ENCODE peak calls at places on chromosome 13, in four cellular contexts. O is T-helper 17 cell, R is hypothalamus, W is aorta. F is an unnamed sample.

GRCh38 chr13:34942732-34943674 is 933 bp downstream of the NBEA start:
- DNase-seq in O (peak), R (peak), W (peak), F (no peak)

GRCh38 chr13:113029487-113030258 is 60.7 kb downstream of the MCF2L start:
- DNase-seq in O (peak), R (peak), W (no peak), F (no peak)

GRCh38 chr13:20709369-20709768 is 5.9 kb downstream of the IL17D start:
- DNase-seq in O (no peak), R (no peak), W (no peak), F (no peak)

GRCh38 chr13:98349731-98350305 is 172.7 kb upstream of the RNF113B start:
- DNase-seq in O (no peak), R (no peak), W (no peak), F (no peak)

GRCh38 chr13:98393873-98394272 is 183.0 kb downstream of the STK24 start:
- DNase-seq in O (no peak), R (peak), W (no peak), F (no peak)

GRCh38 chr13:30038884-30039283 is 188.5 kb upstream of the UBL3 start:
- DNase-seq in O (no peak), R (no peak), W (no peak), F (peak)

GRCh38 chr13:92572190-92572589 is 654.4 kb upstream of the GPC6 start:
- DNase-seq in O (no peak), R (no peak), W (no peak), F (no peak)

GRCh38 chr13:54356849-54357248 is 1328.2 kb downstream of the OLFM4 start:
- DNase-seq in O (no peak), R (no peak), W (no peak), F (no peak)

GRCh38 chr13:60229708-60230272 is 66.1 kb upstream of the DIAPH3 start:
- DNase-seq in O (no peak), R (no peak), W (no peak), F (peak)

GRCh38 chr13:48201044-48201443 is 32.0 kb upstream of the ITM2B start:
- DNase-seq in O (no peak), R (no peak), W (no peak), F (no peak)

GRCh38 chr13:104641309-104641708 is 1575.1 kb upstream of the SLC10A2 start:
- DNase-seq in O (no peak), R (no peak), W (no peak), F (no peak)

GRCh38 chr13:66210677-66211076 is 1019.5 kb downstream of the PCDH9 start:
- DNase-seq in O (no peak), R (no peak), W (no peak), F (peak)

GRCh38 chr13:77595166-77595810 is 59.8 kb downstream of the SCEL start:
- DNase-seq in O (no peak), R (no peak), W (no peak), F (no peak)

GRCh38 chr13:27919934-27920676 is at the start of gene PDX1:
- DNase-seq in O (no peak), R (no peak), W (no peak), F (no peak)

GRCh38 chr13:39855236-39855635 is 199.8 kb downstream of the COG6 start:
- DNase-seq in O (no peak), R (no peak), W (no peak), F (peak)

GRCh38 chr13:36288794-36289391 is 8.7 kb downstream of the CCDC169 start:
- DNase-seq in O (no peak), R (no peak), W (no peak), F (no peak)

GRCh38 chr13:101452519-101453485 is at the start of gene ITGBL1:
- DNase-seq in O (no peak), R (peak), W (peak), F (peak)

GRCh38 chr13:114146173-114146572 is 13.8 kb upstream of the RASA3 start:
- DNase-seq in O (no peak), R (no peak), W (no peak), F (no peak)

GRCh38 chr13:80413611-80414010 is 72.7 kb upstream of the SPRY2 start:
- DNase-seq in O (no peak), R (no peak), W (no peak), F (no peak)

GRCh38 chr13:45518525-45519235 is 53.9 kb downstream of the COG3 start:
- DNase-seq in O (no peak), R (no peak), W (no peak), F (peak)

GRCh38 chr13:39023316-39023715 is 14.6 kb downstream of the PROSER1 start:
- DNase-seq in O (no peak), R (no peak), W (no peak), F (peak)

GRCh38 chr13:98890186-98890585 is 87.7 kb downstream of the DOCK9 start:
- DNase-seq in O (no peak), R (no peak), W (no peak), F (peak)

GRCh38 chr13:32638739-32639138 is 52.5 kb downstream of the PDS5B start:
- DNase-seq in O (no peak), R (no peak), W (no peak), F (no peak)

GRCh38 chr13:99425485-99426341 is 75.6 kb upstream of the TM9SF2 start:
- DNase-seq in O (no peak), R (no peak), W (no peak), F (no peak)

GRCh38 chr13:110913322-110913721 is 1.5 kb downstream of the ANKRD10 start:
- DNase-seq in O (no peak), R (no peak), W (no peak), F (peak)

GRCh38 chr13:112060899-112061366 is 6.0 kb upstream of the SOX1 start:
- DNase-seq in O (no peak), R (no peak), W (no peak), F (no peak)

GRCh38 chr13:30504081-30504480 is 38.3 kb upstream of the HMGB1 start:
- DNase-seq in O (no peak), R (no peak), W (no peak), F (peak)

GRCh38 chr13:23959231-23959862 is 62.0 kb upstream of the C1QTNF9B start:
- DNase-seq in O (no peak), R (no peak), W (no peak), F (peak)

GRCh38 chr13:62060570-62060969 is 644.9 kb upstream of the PCDH20 start:
- DNase-seq in O (no peak), R (no peak), W (no peak), F (no peak)

GRCh38 chr13:31101511-31102170 is 60.1 kb downstream of the HSPH1 start:
- DNase-seq in O (no peak), R (no peak), W (no peak), F (no peak)

GRCh38 chr13:112748947-112749346 is 59.1 kb downstream of the ATP11A start:
- DNase-seq in O (no peak), R (peak), W (no peak), F (peak)

GRCh38 chr13:85170372-85170771 is 628.8 kb downstream of the SLITRK6 start:
- DNase-seq in O (no peak), R (no peak), W (no peak), F (no peak)

GRCh38 chr13:24097064-24097463 is 63.5 kb upstream of the SPATA13 start:
- DNase-seq in O (no peak), R (no peak), W (no peak), F (peak)

GRCh38 chr13:110773480-110773879 is 60.0 kb downstream of the ING1 start:
- DNase-seq in O (no peak), R (no peak), W (no peak), F (no peak)

GRCh38 chr13:98189841-98190505 is 12.9 kb upstream of the RNF113B start:
- DNase-seq in O (no peak), R (no peak), W (no peak), F (no peak)

GRCh38 chr13:80297094-80297493 is 43.8 kb downstream of the SPRY2 start:
- DNase-seq in O (no peak), R (no peak), W (no peak), F (no peak)

GRCh38 chr13:99617474-99618255 is 116.4 kb downstream of the TM9SF2 start:
- DNase-seq in O (no peak), R (no peak), W (peak), F (peak)